ENCODE peak calls at places on chromosomes 3 and 15, in five cellular contexts. One of them, this sample, is unnamed.

GRCh38 chr3:194270627-194271458 is 80.3 kb downstream of the CPN2 start:
- DNase-seq in activated CD4-positive, CD25-positive, alpha-beta regulatory T cell treated with anti-CD3 and anti-CD28 coated beads, Interleukin-2, amount 50 U/mL, for 72 hours: no peak
- DNase-seq in stimulated activated naive CD4-positive, alpha-beta T cell: no peak
- DNase-seq in MCF 10A: peak; percentile 39
- DNase-seq in T-helper 9 cell: no peak
- DNase-seq in this sample: peak; percentile 64

GRCh38 chr3:170670504-170670903 is 84.6 kb upstream of the SLC7A14 start:
- DNase-seq in activated CD4-positive, CD25-positive, alpha-beta regulatory T cell treated with anti-CD3 and anti-CD28 coated beads, Interleukin-2, amount 50 U/mL, for 72 hours: no peak
- DNase-seq in stimulated activated naive CD4-positive, alpha-beta T cell: no peak
- DNase-seq in MCF 10A: peak; percentile 18
- DNase-seq in T-helper 9 cell: no peak
- DNase-seq in this sample: no peak

GRCh38 chr3:159166899-159167586 is 365.2 kb downstream of the MFSD1 start:
- DNase-seq in activated CD4-positive, CD25-positive, alpha-beta regulatory T cell treated with anti-CD3 and anti-CD28 coated beads, Interleukin-2, amount 50 U/mL, for 72 hours: no peak
- DNase-seq in stimulated activated naive CD4-positive, alpha-beta T cell: no peak
- DNase-seq in MCF 10A: no peak
- DNase-seq in T-helper 9 cell: no peak
- DNase-seq in this sample: no peak

GRCh38 chr15:79967331-79968182 is 3.4 kb downstream of the BCL2A1 start:
- DNase-seq in activated CD4-positive, CD25-positive, alpha-beta regulatory T cell treated with anti-CD3 and anti-CD28 coated beads, Interleukin-2, amount 50 U/mL, for 72 hours: no peak
- DNase-seq in stimulated activated naive CD4-positive, alpha-beta T cell: no peak
- DNase-seq in MCF 10A: no peak
- DNase-seq in T-helper 9 cell: no peak
- DNase-seq in this sample: no peak

GRCh38 chr15:67917037-67917436 is 77.2 kb upstream of the RNU6-1 start:
- DNase-seq in activated CD4-positive, CD25-positive, alpha-beta regulatory T cell treated with anti-CD3 and anti-CD28 coated beads, Interleukin-2, amount 50 U/mL, for 72 hours: no peak
- DNase-seq in stimulated activated naive CD4-positive, alpha-beta T cell: no peak
- DNase-seq in MCF 10A: peak; percentile 35
- DNase-seq in T-helper 9 cell: no peak
- DNase-seq in this sample: peak; percentile 32

GRCh38 chr3:50112462-50112861 is 23.7 kb downstream of the RBM5 start:
- DNase-seq in activated CD4-positive, CD25-positive, alpha-beta regulatory T cell treated with anti-CD3 and anti-CD28 coated beads, Interleukin-2, amount 50 U/mL, for 72 hours: no peak
- DNase-seq in stimulated activated naive CD4-positive, alpha-beta T cell: no peak
- DNase-seq in MCF 10A: no peak
- DNase-seq in T-helper 9 cell: no peak
- DNase-seq in this sample: no peak

GRCh38 chr3:37945803-37946530 is 44.6 kb upstream of the VILL start:
- DNase-seq in activated CD4-positive, CD25-positive, alpha-beta regulatory T cell treated with anti-CD3 and anti-CD28 coated beads, Interleukin-2, amount 50 U/mL, for 72 hours: no peak
- DNase-seq in stimulated activated naive CD4-positive, alpha-beta T cell: no peak
- DNase-seq in MCF 10A: peak; percentile 88
- DNase-seq in T-helper 9 cell: no peak
- DNase-seq in this sample: peak; percentile 58

GRCh38 chr3:42843730-42844713 is 31.7 kb downstream of the CYP8B1 start:
- DNase-seq in activated CD4-positive, CD25-positive, alpha-beta regulatory T cell treated with anti-CD3 and anti-CD28 coated beads, Interleukin-2, amount 50 U/mL, for 72 hours: no peak
- DNase-seq in stimulated activated naive CD4-positive, alpha-beta T cell: no peak
- DNase-seq in MCF 10A: no peak
- DNase-seq in T-helper 9 cell: no peak
- DNase-seq in this sample: no peak

GRCh38 chr15:63823253-63823844 is 10.4 kb downstream of the HERC1 start:
- DNase-seq in activated CD4-positive, CD25-positive, alpha-beta regulatory T cell treated with anti-CD3 and anti-CD28 coated beads, Interleukin-2, amount 50 U/mL, for 72 hours: no peak
- DNase-seq in stimulated activated naive CD4-positive, alpha-beta T cell: no peak
- DNase-seq in MCF 10A: no peak
- DNase-seq in T-helper 9 cell: no peak
- DNase-seq in this sample: no peak

GRCh38 chr3:114847564-114847963 is 299.5 kb downstream of the ZBTB20 start:
- DNase-seq in activated CD4-positive, CD25-positive, alpha-beta regulatory T cell treated with anti-CD3 and anti-CD28 coated beads, Interleukin-2, amount 50 U/mL, for 72 hours: no peak
- DNase-seq in stimulated activated naive CD4-positive, alpha-beta T cell: no peak
- DNase-seq in MCF 10A: peak; percentile 28
- DNase-seq in T-helper 9 cell: no peak
- DNase-seq in this sample: no peak

GRCh38 chr15:95884276-95884675 is 446.2 kb upstream of the NR2F2 start:
- DNase-seq in activated CD4-positive, CD25-positive, alpha-beta regulatory T cell treated with anti-CD3 and anti-CD28 coated beads, Interleukin-2, amount 50 U/mL, for 72 hours: no peak
- DNase-seq in stimulated activated naive CD4-positive, alpha-beta T cell: no peak
- DNase-seq in MCF 10A: no peak
- DNase-seq in T-helper 9 cell: no peak
- DNase-seq in this sample: no peak

GRCh38 chr3:97830627-97831026 is 8.8 kb downstream of the CRYBG3 start:
- DNase-seq in activated CD4-positive, CD25-positive, alpha-beta regulatory T cell treated with anti-CD3 and anti-CD28 coated beads, Interleukin-2, amount 50 U/mL, for 72 hours: no peak
- DNase-seq in stimulated activated naive CD4-positive, alpha-beta T cell: no peak
- DNase-seq in MCF 10A: no peak
- DNase-seq in T-helper 9 cell: no peak
- DNase-seq in this sample: no peak

GRCh38 chr3:158770254-158771017 is 31.4 kb upstream of the MFSD1 start:
- DNase-seq in activated CD4-positive, CD25-positive, alpha-beta regulatory T cell treated with anti-CD3 and anti-CD28 coated beads, Interleukin-2, amount 50 U/mL, for 72 hours: no peak
- DNase-seq in stimulated activated naive CD4-positive, alpha-beta T cell: no peak
- DNase-seq in MCF 10A: peak; percentile 75
- DNase-seq in T-helper 9 cell: no peak
- DNase-seq in this sample: no peak

GRCh38 chr3:9062570-9062969 is 99.3 kb upstream of the RAD18 start:
- DNase-seq in activated CD4-positive, CD25-positive, alpha-beta regulatory T cell treated with anti-CD3 and anti-CD28 coated beads, Interleukin-2, amount 50 U/mL, for 72 hours: no peak
- DNase-seq in stimulated activated naive CD4-positive, alpha-beta T cell: no peak
- DNase-seq in MCF 10A: no peak
- DNase-seq in T-helper 9 cell: no peak
- DNase-seq in this sample: no peak

GRCh38 chr15:70091649-70092461 is 5.9 kb downstream of the TLE3 start:
- DNase-seq in activated CD4-positive, CD25-positive, alpha-beta regulatory T cell treated with anti-CD3 and anti-CD28 coated beads, Interleukin-2, amount 50 U/mL, for 72 hours: no peak
- DNase-seq in stimulated activated naive CD4-positive, alpha-beta T cell: no peak
- DNase-seq in MCF 10A: no peak
- DNase-seq in T-helper 9 cell: no peak
- DNase-seq in this sample: peak; percentile 51

GRCh38 chr15:45376967-45377629 is 1.2 kb downstream of the GATM start:
- DNase-seq in activated CD4-positive, CD25-positive, alpha-beta regulatory T cell treated with anti-CD3 and anti-CD28 coated beads, Interleukin-2, amount 50 U/mL, for 72 hours: no peak
- DNase-seq in stimulated activated naive CD4-positive, alpha-beta T cell: no peak
- DNase-seq in MCF 10A: no peak
- DNase-seq in T-helper 9 cell: no peak
- DNase-seq in this sample: no peak

GRCh38 chr3:34687671-34688070 is 889.2 kb downstream of the PDCD6IP start:
- DNase-seq in activated CD4-positive, CD25-positive, alpha-beta regulatory T cell treated with anti-CD3 and anti-CD28 coated beads, Interleukin-2, amount 50 U/mL, for 72 hours: no peak
- DNase-seq in stimulated activated naive CD4-positive, alpha-beta T cell: no peak
- DNase-seq in MCF 10A: no peak
- DNase-seq in T-helper 9 cell: no peak
- DNase-seq in this sample: no peak

GRCh38 chr3:58063022-58063421 is 54.8 kb downstream of the FLNB start:
- DNase-seq in activated CD4-positive, CD25-positive, alpha-beta regulatory T cell treated with anti-CD3 and anti-CD28 coated beads, Interleukin-2, amount 50 U/mL, for 72 hours: no peak
- DNase-seq in stimulated activated naive CD4-positive, alpha-beta T cell: no peak
- DNase-seq in MCF 10A: no peak
- DNase-seq in T-helper 9 cell: no peak
- DNase-seq in this sample: no peak

GRCh38 chr3:124336067-124336656 is 344.2 kb upstream of the ROPN1 start:
- DNase-seq in activated CD4-positive, CD25-positive, alpha-beta regulatory T cell treated with anti-CD3 and anti-CD28 coated beads, Interleukin-2, amount 50 U/mL, for 72 hours: no peak
- DNase-seq in stimulated activated naive CD4-positive, alpha-beta T cell: no peak
- DNase-seq in MCF 10A: no peak
- DNase-seq in T-helper 9 cell: no peak
- DNase-seq in this sample: no peak

GRCh38 chr15:100919481-100920405 is 586 bp downstream of the LRRK1 start:
- DNase-seq in activated CD4-positive, CD25-positive, alpha-beta regulatory T cell treated with anti-CD3 and anti-CD28 coated beads, Interleukin-2, amount 50 U/mL, for 72 hours: no peak
- DNase-seq in stimulated activated naive CD4-positive, alpha-beta T cell: no peak
- DNase-seq in MCF 10A: peak; percentile 45
- DNase-seq in T-helper 9 cell: no peak
- DNase-seq in this sample: peak; percentile 29

GRCh38 chr3:196739671-196740475 is at the start of gene PAK2:
- DNase-seq in activated CD4-positive, CD25-positive, alpha-beta regulatory T cell treated with anti-CD3 and anti-CD28 coated beads, Interleukin-2, amount 50 U/mL, for 72 hours: peak; percentile 89
- DNase-seq in stimulated activated naive CD4-positive, alpha-beta T cell: peak; percentile 84
- DNase-seq in MCF 10A: peak; percentile 90
- DNase-seq in T-helper 9 cell: peak; percentile 89
- DNase-seq in this sample: peak; percentile 94

GRCh38 chr3:124695369-124695768 is 34.9 kb upstream of the UMPS start:
- DNase-seq in activated CD4-positive, CD25-positive, alpha-beta regulatory T cell treated with anti-CD3 and anti-CD28 coated beads, Interleukin-2, amount 50 U/mL, for 72 hours: no peak
- DNase-seq in stimulated activated naive CD4-positive, alpha-beta T cell: no peak
- DNase-seq in MCF 10A: no peak
- DNase-seq in T-helper 9 cell: no peak
- DNase-seq in this sample: no peak

GRCh38 chr3:8816106-8816505 is 46.7 kb upstream of the OXTR start:
- DNase-seq in activated CD4-positive, CD25-positive, alpha-beta regulatory T cell treated with anti-CD3 and anti-CD28 coated beads, Interleukin-2, amount 50 U/mL, for 72 hours: no peak
- DNase-seq in stimulated activated naive CD4-positive, alpha-beta T cell: no peak
- DNase-seq in MCF 10A: no peak
- DNase-seq in T-helper 9 cell: no peak
- DNase-seq in this sample: no peak

GRCh38 chr15:44394062-44394461 is 33.4 kb upstream of the CTDSPL2 start:
- DNase-seq in activated CD4-positive, CD25-positive, alpha-beta regulatory T cell treated with anti-CD3 and anti-CD28 coated beads, Interleukin-2, amount 50 U/mL, for 72 hours: no peak
- DNase-seq in stimulated activated naive CD4-positive, alpha-beta T cell: no peak
- DNase-seq in MCF 10A: peak; percentile 48
- DNase-seq in T-helper 9 cell: no peak
- DNase-seq in this sample: no peak

GRCh38 chr15:75081150-75081549 is 57.8 kb downstream of the PPCDC start:
- DNase-seq in activated CD4-positive, CD25-positive, alpha-beta regulatory T cell treated with anti-CD3 and anti-CD28 coated beads, Interleukin-2, amount 50 U/mL, for 72 hours: no peak
- DNase-seq in stimulated activated naive CD4-positive, alpha-beta T cell: no peak
- DNase-seq in MCF 10A: no peak
- DNase-seq in T-helper 9 cell: no peak
- DNase-seq in this sample: no peak

GRCh38 chr15:99956820-99957641 is 223.8 kb upstream of the LYSMD4 start:
- DNase-seq in activated CD4-positive, CD25-positive, alpha-beta regulatory T cell treated with anti-CD3 and anti-CD28 coated beads, Interleukin-2, amount 50 U/mL, for 72 hours: no peak
- DNase-seq in stimulated activated naive CD4-positive, alpha-beta T cell: no peak
- DNase-seq in MCF 10A: no peak
- DNase-seq in T-helper 9 cell: no peak
- DNase-seq in this sample: no peak

GRCh38 chr3:184717608-184717995 is 5.7 kb upstream of the MAGEF1 start:
- DNase-seq in activated CD4-positive, CD25-positive, alpha-beta regulatory T cell treated with anti-CD3 and anti-CD28 coated beads, Interleukin-2, amount 50 U/mL, for 72 hours: no peak
- DNase-seq in stimulated activated naive CD4-positive, alpha-beta T cell: no peak
- DNase-seq in MCF 10A: no peak
- DNase-seq in T-helper 9 cell: no peak
- DNase-seq in this sample: no peak

GRCh38 chr3:171875923-171876412 is 32.8 kb downstream of the TMEM212 start:
- DNase-seq in activated CD4-positive, CD25-positive, alpha-beta regulatory T cell treated with anti-CD3 and anti-CD28 coated beads, Interleukin-2, amount 50 U/mL, for 72 hours: no peak
- DNase-seq in stimulated activated naive CD4-positive, alpha-beta T cell: no peak
- DNase-seq in MCF 10A: peak; percentile 49
- DNase-seq in T-helper 9 cell: no peak
- DNase-seq in this sample: peak; percentile 21

GRCh38 chr3:106121491-106122289 is 252.9 kb upstream of the CBLB start:
- DNase-seq in activated CD4-positive, CD25-positive, alpha-beta regulatory T cell treated with anti-CD3 and anti-CD28 coated beads, Interleukin-2, amount 50 U/mL, for 72 hours: no peak
- DNase-seq in stimulated activated naive CD4-positive, alpha-beta T cell: no peak
- DNase-seq in MCF 10A: no peak
- DNase-seq in T-helper 9 cell: no peak
- DNase-seq in this sample: no peak

GRCh38 chr15:46126581-46126980 is 491.8 kb downstream of the SQOR start:
- DNase-seq in activated CD4-positive, CD25-positive, alpha-beta regulatory T cell treated with anti-CD3 and anti-CD28 coated beads, Interleukin-2, amount 50 U/mL, for 72 hours: no peak
- DNase-seq in stimulated activated naive CD4-positive, alpha-beta T cell: no peak
- DNase-seq in MCF 10A: no peak
- DNase-seq in T-helper 9 cell: no peak
- DNase-seq in this sample: no peak